ENCODE peak calls at places on chromosome 2, in seven cellular contexts. One of them, this sample, is unnamed.

GRCh38 chr2:184938221-184938985 is 340.1 kb downstream of the ZNF804A start:
- DNase-seq in foreskin fibroblast: no peak
- DNase-seq in adrenal gland: no peak
- DNase-seq in cardiac fibroblast: no peak
- DNase-seq in AG09309: no peak
- DNase-seq in GM12864: no peak
- DNase-seq in heart right ventricle: no peak
- DNase-seq in this sample: no peak

GRCh38 chr2:8607591-8607990 is 74.3 kb upstream of the ID2 start:
- DNase-seq in AG09309: peak
- DNase-seq in heart right ventricle: no peak
- DNase-seq in adrenal gland: no peak
- DNase-seq in cardiac fibroblast: peak
- DNase-seq in GM12864: no peak
- DNase-seq in foreskin fibroblast: no peak
- DNase-seq in this sample: no peak

GRCh38 chr2:192499476-192499875 is 304.7 kb upstream of the TMEFF2 start:
- DNase-seq in heart right ventricle: no peak
- DNase-seq in AG09309: no peak
- DNase-seq in adrenal gland: no peak
- DNase-seq in GM12864: no peak
- DNase-seq in cardiac fibroblast: peak
- DNase-seq in foreskin fibroblast: no peak
- DNase-seq in this sample: no peak

GRCh38 chr2:220695397-220696279 is 876.5 kb downstream of the EPHA4 start:
- DNase-seq in GM12864: no peak
- DNase-seq in adrenal gland: no peak
- DNase-seq in AG09309: no peak
- DNase-seq in cardiac fibroblast: no peak
- DNase-seq in heart right ventricle: no peak
- DNase-seq in foreskin fibroblast: no peak
- DNase-seq in this sample: no peak

GRCh38 chr2:104091894-104092293 is 762.0 kb upstream of the POU3F3 start:
- DNase-seq in heart right ventricle: no peak
- DNase-seq in foreskin fibroblast: no peak
- DNase-seq in adrenal gland: no peak
- DNase-seq in cardiac fibroblast: no peak
- DNase-seq in AG09309: no peak
- DNase-seq in GM12864: no peak
- DNase-seq in this sample: no peak

GRCh38 chr2:157420771-157421323 is 23.0 kb downstream of the CYTIP start:
- DNase-seq in cardiac fibroblast: peak
- DNase-seq in heart right ventricle: no peak
- DNase-seq in GM12864: no peak
- DNase-seq in foreskin fibroblast: no peak
- DNase-seq in adrenal gland: no peak
- DNase-seq in AG09309: peak
- DNase-seq in this sample: no peak

GRCh38 chr2:48723125-48723524 is 32.4 kb downstream of the LHCGR start:
- DNase-seq in foreskin fibroblast: no peak
- DNase-seq in heart right ventricle: no peak
- DNase-seq in adrenal gland: no peak
- DNase-seq in cardiac fibroblast: peak
- DNase-seq in AG09309: no peak
- DNase-seq in GM12864: no peak
- DNase-seq in this sample: no peak

GRCh38 chr2:88637464-88637863 is 10.2 kb upstream of the EIF2AK3 start:
- DNase-seq in adrenal gland: no peak
- DNase-seq in cardiac fibroblast: no peak
- DNase-seq in heart right ventricle: no peak
- DNase-seq in foreskin fibroblast: no peak
- DNase-seq in AG09309: no peak
- DNase-seq in GM12864: no peak
- DNase-seq in this sample: no peak

GRCh38 chr2:31004252-31004651 is 134.0 kb downstream of the GALNT14 start:
- DNase-seq in heart right ventricle: no peak
- DNase-seq in adrenal gland: no peak
- DNase-seq in cardiac fibroblast: no peak
- DNase-seq in GM12864: no peak
- DNase-seq in foreskin fibroblast: no peak
- DNase-seq in AG09309: no peak
- DNase-seq in this sample: no peak

GRCh38 chr2:98519851-98520250 is 75.2 kb downstream of the INPP4A start:
- DNase-seq in foreskin fibroblast: no peak
- DNase-seq in GM12864: no peak
- DNase-seq in AG09309: no peak
- DNase-seq in heart right ventricle: no peak
- DNase-seq in cardiac fibroblast: no peak
- DNase-seq in adrenal gland: no peak
- DNase-seq in this sample: no peak

GRCh38 chr2:80852079-80852807 is 547.7 kb upstream of the LRRTM1 start:
- DNase-seq in heart right ventricle: no peak
- DNase-seq in adrenal gland: no peak
- DNase-seq in GM12864: no peak
- DNase-seq in foreskin fibroblast: no peak
- DNase-seq in cardiac fibroblast: no peak
- DNase-seq in AG09309: no peak
- DNase-seq in this sample: no peak

GRCh38 chr2:55519908-55520885 is 679 bp downstream of the CFAP36 start:
- DNase-seq in cardiac fibroblast: peak
- DNase-seq in heart right ventricle: no peak
- DNase-seq in foreskin fibroblast: peak
- DNase-seq in adrenal gland: peak
- DNase-seq in AG09309: no peak
- DNase-seq in GM12864: no peak
- DNase-seq in this sample: no peak

GRCh38 chr2:138421971-138422335 is 79.6 kb upstream of the SPOPL start:
- DNase-seq in heart right ventricle: no peak
- DNase-seq in cardiac fibroblast: peak
- DNase-seq in foreskin fibroblast: peak
- DNase-seq in GM12864: no peak
- DNase-seq in adrenal gland: no peak
- DNase-seq in AG09309: peak
- DNase-seq in this sample: no peak

GRCh38 chr2:235235977-235236767 is 257.7 kb upstream of the AGAP1 start:
- DNase-seq in AG09309: no peak
- DNase-seq in cardiac fibroblast: no peak
- DNase-seq in adrenal gland: no peak
- DNase-seq in heart right ventricle: no peak
- DNase-seq in foreskin fibroblast: no peak
- DNase-seq in GM12864: no peak
- DNase-seq in this sample: no peak

GRCh38 chr2:41657231-41657630 is 390.6 kb upstream of the PKDCC start:
- DNase-seq in GM12864: no peak
- DNase-seq in AG09309: no peak
- DNase-seq in foreskin fibroblast: no peak
- DNase-seq in cardiac fibroblast: peak
- DNase-seq in adrenal gland: no peak
- DNase-seq in heart right ventricle: no peak
- DNase-seq in this sample: no peak

GRCh38 chr2:28495551-28496284 is at the start of gene PLB1:
- DNase-seq in AG09309: no peak
- DNase-seq in adrenal gland: no peak
- DNase-seq in foreskin fibroblast: no peak
- DNase-seq in GM12864: no peak
- DNase-seq in heart right ventricle: no peak
- DNase-seq in cardiac fibroblast: no peak
- DNase-seq in this sample: no peak

GRCh38 chr2:223008936-223009335 is 43.1 kb upstream of the KCNE4 start:
- DNase-seq in GM12864: no peak
- DNase-seq in foreskin fibroblast: peak
- DNase-seq in cardiac fibroblast: no peak
- DNase-seq in heart right ventricle: no peak
- DNase-seq in adrenal gland: no peak
- DNase-seq in AG09309: peak
- DNase-seq in this sample: no peak

GRCh38 chr2:129929321-129930290 is 49.9 kb upstream of the RAB6C start:
- DNase-seq in GM12864: no peak
- DNase-seq in foreskin fibroblast: peak
- DNase-seq in cardiac fibroblast: no peak
- DNase-seq in AG09309: peak
- DNase-seq in heart right ventricle: no peak
- DNase-seq in adrenal gland: peak
- DNase-seq in this sample: peak

GRCh38 chr2:242051440-242051839 is 181.9 kb downstream of the RTP5 start:
- DNase-seq in heart right ventricle: no peak
- DNase-seq in foreskin fibroblast: no peak
- DNase-seq in adrenal gland: no peak
- DNase-seq in cardiac fibroblast: no peak
- DNase-seq in AG09309: no peak
- DNase-seq in GM12864: no peak
- DNase-seq in this sample: no peak

GRCh38 chr2:211187602-211188001 is 631.2 kb downstream of the CPS1 start:
- DNase-seq in heart right ventricle: no peak
- DNase-seq in AG09309: no peak
- DNase-seq in adrenal gland: no peak
- DNase-seq in cardiac fibroblast: no peak
- DNase-seq in foreskin fibroblast: no peak
- DNase-seq in GM12864: no peak
- DNase-seq in this sample: no peak

GRCh38 chr2:118202707-118203303 is 114.5 kb downstream of the INSIG2 start:
- DNase-seq in foreskin fibroblast: peak
- DNase-seq in adrenal gland: peak
- DNase-seq in AG09309: peak
- DNase-seq in GM12864: no peak
- DNase-seq in cardiac fibroblast: peak
- DNase-seq in heart right ventricle: no peak
- DNase-seq in this sample: no peak

GRCh38 chr2:28643911-28644334 is 107.7 kb upstream of the PPP1CB start:
- DNase-seq in foreskin fibroblast: peak
- DNase-seq in GM12864: no peak
- DNase-seq in adrenal gland: no peak
- DNase-seq in AG09309: peak
- DNase-seq in cardiac fibroblast: peak
- DNase-seq in heart right ventricle: no peak
- DNase-seq in this sample: no peak

GRCh38 chr2:41668529-41668928 is 379.3 kb upstream of the PKDCC start:
- DNase-seq in foreskin fibroblast: no peak
- DNase-seq in adrenal gland: no peak
- DNase-seq in heart right ventricle: no peak
- DNase-seq in cardiac fibroblast: no peak
- DNase-seq in GM12864: no peak
- DNase-seq in AG09309: no peak
- DNase-seq in this sample: no peak

GRCh38 chr2:121803503-121803902 is 48.1 kb downstream of the TSN start:
- DNase-seq in foreskin fibroblast: no peak
- DNase-seq in adrenal gland: no peak
- DNase-seq in cardiac fibroblast: no peak
- DNase-seq in heart right ventricle: no peak
- DNase-seq in AG09309: no peak
- DNase-seq in GM12864: no peak
- DNase-seq in this sample: no peak

GRCh38 chr2:46648141-46648742 is 168.9 kb downstream of the TMEM247 start:
- DNase-seq in foreskin fibroblast: no peak
- DNase-seq in GM12864: no peak
- DNase-seq in adrenal gland: no peak
- DNase-seq in AG09309: peak
- DNase-seq in heart right ventricle: no peak
- DNase-seq in cardiac fibroblast: peak
- DNase-seq in this sample: no peak

GRCh38 chr2:205865794-205866490 is 183.6 kb downstream of the NRP2 start:
- DNase-seq in GM12864: no peak
- DNase-seq in foreskin fibroblast: no peak
- DNase-seq in adrenal gland: peak
- DNase-seq in cardiac fibroblast: no peak
- DNase-seq in AG09309: no peak
- DNase-seq in heart right ventricle: no peak
- DNase-seq in this sample: no peak

GRCh38 chr2:8535821-8536685 is 145.8 kb upstream of the ID2 start:
- DNase-seq in adrenal gland: peak
- DNase-seq in cardiac fibroblast: peak
- DNase-seq in heart right ventricle: no peak
- DNase-seq in AG09309: no peak
- DNase-seq in GM12864: no peak
- DNase-seq in foreskin fibroblast: no peak
- DNase-seq in this sample: no peak

GRCh38 chr2:151730242-151730975 is 3.9 kb downstream of the NEB start:
- DNase-seq in GM12864: no peak
- DNase-seq in foreskin fibroblast: peak
- DNase-seq in cardiac fibroblast: peak
- DNase-seq in AG09309: peak
- DNase-seq in adrenal gland: no peak
- DNase-seq in heart right ventricle: no peak
- DNase-seq in this sample: no peak

GRCh38 chr2:203719456-203719855 is 13.0 kb downstream of the CD28 start:
- DNase-seq in adrenal gland: no peak
- DNase-seq in foreskin fibroblast: no peak
- DNase-seq in heart right ventricle: no peak
- DNase-seq in GM12864: no peak
- DNase-seq in AG09309: no peak
- DNase-seq in cardiac fibroblast: no peak
- DNase-seq in this sample: no peak

GRCh38 chr2:173667415-173667814 is 297.8 kb downstream of the SP3 start:
- DNase-seq in foreskin fibroblast: no peak
- DNase-seq in adrenal gland: no peak
- DNase-seq in cardiac fibroblast: no peak
- DNase-seq in heart right ventricle: no peak
- DNase-seq in AG09309: no peak
- DNase-seq in GM12864: no peak
- DNase-seq in this sample: no peak

GRCh38 chr2:196140213-196140612 is 31.2 kb downstream of the STK17B start:
- DNase-seq in GM12864: no peak
- DNase-seq in cardiac fibroblast: no peak
- DNase-seq in adrenal gland: no peak
- DNase-seq in AG09309: no peak
- DNase-seq in heart right ventricle: no peak
- DNase-seq in foreskin fibroblast: no peak
- DNase-seq in this sample: no peak
- H3K4me3 ChIP-seq in GM12864: no peak
- H3K4me3 ChIP-seq in cardiac fibroblast: no peak
- H3K4me3 ChIP-seq in adrenal gland: no peak
- H3K4me3 ChIP-seq in AG09309: no peak
- H3K4me3 ChIP-seq in heart right ventricle: no peak
- H3K4me3 ChIP-seq in foreskin fibroblast: no peak
- H3K4me3 ChIP-seq in this sample: no peak

GRCh38 chr2:145813481-145813880 is 1293.6 kb upstream of the ZEB2 start:
- DNase-seq in cardiac fibroblast: peak
- DNase-seq in foreskin fibroblast: no peak
- DNase-seq in GM12864: no peak
- DNase-seq in heart right ventricle: no peak
- DNase-seq in AG09309: no peak
- DNase-seq in adrenal gland: no peak
- DNase-seq in this sample: no peak
- TF ChIP-seq CTCF in cardiac fibroblast: no peak
- TF ChIP-seq CTCF in foreskin fibroblast: no peak
- TF ChIP-seq CTCF in GM12864: no peak
- TF ChIP-seq CTCF in heart right ventricle: no peak
- TF ChIP-seq CTCF in AG09309: no peak
- TF ChIP-seq CTCF in adrenal gland: no peak
- TF ChIP-seq CTCF in this sample: no peak

GRCh38 chr2:102391530-102391929 is 31.4 kb upstream of the IL18RAP start:
- DNase-seq in GM12864: no peak
- DNase-seq in cardiac fibroblast: no peak
- DNase-seq in heart right ventricle: no peak
- DNase-seq in adrenal gland: no peak
- DNase-seq in AG09309: no peak
- DNase-seq in foreskin fibroblast: no peak
- DNase-seq in this sample: no peak
- H3K4me3 ChIP-seq in GM12864: no peak
- H3K4me3 ChIP-seq in cardiac fibroblast: no peak
- H3K4me3 ChIP-seq in heart right ventricle: no peak
- H3K4me3 ChIP-seq in adrenal gland: no peak
- H3K4me3 ChIP-seq in AG09309: no peak
- H3K4me3 ChIP-seq in foreskin fibroblast: no peak
- H3K4me3 ChIP-seq in this sample: no peak

GRCh38 chr2:11698009-11698922 is 28.3 kb upstream of the NTSR2 start:
- DNase-seq in AG09309: no peak
- DNase-seq in heart right ventricle: peak
- DNase-seq in foreskin fibroblast: peak
- DNase-seq in GM12864: no peak
- DNase-seq in adrenal gland: peak
- DNase-seq in cardiac fibroblast: peak
- DNase-seq in this sample: peak
- TF ChIP-seq CTCF in AG09309: no peak
- TF ChIP-seq CTCF in heart right ventricle: no peak
- TF ChIP-seq CTCF in foreskin fibroblast: no peak
- TF ChIP-seq CTCF in GM12864: no peak
- TF ChIP-seq CTCF in adrenal gland: no peak
- TF ChIP-seq CTCF in cardiac fibroblast: peak
- TF ChIP-seq CTCF in this sample: peak

This sample was measured in tibial nerve.